ENCODE peak calls at places on chromosomes 13 and 19, in six cellular contexts. I is cardiac fibroblast; H is mammary epithelial cell; U is SHP77; B is activated CD8-positive, alpha-beta memory T cell treated with anti-CD3 and anti-CD28 coated beads for 1 hour; P is AG09319. Y is an unnamed sample.

GRCh38 chr19:28039677-28040381 is 1173.1 kb downstream of the UQCRFS1 start:
- DNase-seq in B (no peak), H (no peak), P (no peak), U (no peak), I (no peak), Y (peak; percentile 0)

GRCh38 chr13:112457485-112457884 is 81.3 kb downstream of the SPACA7 start:
- DNase-seq in H (no peak), P (no peak), I (no peak), U (peak; percentile 47), B (no peak), Y (no peak)

GRCh38 chr13:30616927-30617314 is 799 bp upstream of the USPL1 start:
- DNase-seq in B (peak; percentile 14), H (peak; percentile 82), U (peak; percentile 64), P (peak; percentile 71), I (peak; percentile 93), Y (peak; percentile 85)

GRCh38 chr19:56538761-56539263 is at the start of gene ZFP28:
- DNase-seq in H (no peak), B (peak; percentile 34), U (peak; percentile 42), P (no peak), I (no peak), Y (no peak)

GRCh38 chr13:23289917-23290357 is 109.2 kb downstream of the SGCG start:
- DNase-seq in B (no peak), I (peak; percentile 81), P (no peak), U (peak; percentile 4), H (peak; percentile 83), Y (peak; percentile 27)

GRCh38 chr19:2813235-2814160 is 6.2 kb upstream of the ZNF554 start:
- DNase-seq in U (no peak), P (no peak), B (no peak), H (no peak), I (no peak), Y (no peak)

GRCh38 chr13:39379667-39380655 is 223.0 kb downstream of the LHFPL6 start:
- DNase-seq in B (no peak), U (no peak), H (peak; percentile 34), P (no peak), I (peak; percentile 32), Y (no peak)

GRCh38 chr19:50046649-50047503 is 21.1 kb downstream of the ZNF473 start:
- DNase-seq in B (no peak), I (peak; percentile 28), H (no peak), P (no peak), U (peak; percentile 23), Y (peak; percentile 72)

GRCh38 chr13:26681036-26681435 is 79.5 kb downstream of the GPR12 start:
- DNase-seq in P (no peak), B (no peak), H (no peak), U (no peak), I (no peak), Y (no peak)

GRCh38 chr13:65532231-65532630 is 1697.9 kb downstream of the PCDH9 start:
- DNase-seq in B (no peak), I (no peak), P (no peak), H (no peak), U (no peak), Y (no peak)

GRCh38 chr19:51691122-51692064 is 1.7 kb upstream of the SPACA6 start:
- DNase-seq in I (peak; percentile 69), U (no peak), B (no peak), H (no peak), P (no peak), Y (peak; percentile 72)

GRCh38 chr19:8370176-8371010 is 6.4 kb downstream of the ANGPTL4 start:
- DNase-seq in U (no peak), H (no peak), B (no peak), P (no peak), I (no peak), Y (no peak)

GRCh38 chr13:73803997-73804396 is 330.2 kb downstream of the KLF12 start:
- DNase-seq in H (peak; percentile 56), I (peak; percentile 62), U (no peak), B (no peak), P (no peak), Y (peak; percentile 55)

GRCh38 chr13:107296804-107297203 is 728.9 kb upstream of the ARGLU1 start:
- DNase-seq in U (no peak), B (no peak), H (no peak), P (no peak), I (peak; percentile 5), Y (no peak)

GRCh38 chr13:40550130-40550529 is 116.3 kb downstream of the FOXO1 start:
- DNase-seq in I (peak; percentile 75), H (peak; percentile 62), B (no peak), U (no peak), P (no peak), Y (no peak)

GRCh38 chr13:114236224-114236623 is 1.5 kb downstream of the CDC16 start:
- DNase-seq in U (no peak), I (no peak), B (no peak), H (no peak), P (no peak), Y (no peak)

GRCh38 chr19:988081-988480 is 3.9 kb downstream of the WDR18 start:
- DNase-seq in I (no peak), H (no peak), P (no peak), U (no peak), B (no peak), Y (no peak)

GRCh38 chr13:23506821-23507210 is 63.4 kb upstream of the TNFRSF19 start:
- DNase-seq in I (peak; percentile 86), H (no peak), P (no peak), B (no peak), U (no peak), Y (no peak)

GRCh38 chr19:19591133-19591825 is 27.2 kb downstream of the PBX4 start:
- DNase-seq in H (peak; percentile 98), P (peak; percentile 89), B (peak; percentile 41), I (peak; percentile 98), U (no peak), Y (peak; percentile 89)

GRCh38 chr19:38596057-38596981 is 21.4 kb downstream of the MAP4K1 start:
- DNase-seq in U (peak; percentile 80), B (no peak), P (no peak), H (no peak), I (no peak), Y (peak; percentile 65)

GRCh38 chr19:12802267-12803106 is 618 bp downstream of the THSD8 start:
- DNase-seq in B (no peak), H (no peak), U (no peak), I (peak; percentile 20), P (no peak), Y (no peak)

GRCh38 chr13:99220199-99220931 is 19.7 kb downstream of the UBAC2 start:
- DNase-seq in B (no peak), H (no peak), I (no peak), P (no peak), U (no peak), Y (no peak)

GRCh38 chr13:98977568-98978270 is at the start of gene DOCK9:
- DNase-seq in I (peak; percentile 79), U (no peak), H (peak; percentile 76), P (no peak), B (no peak), Y (no peak)

GRCh38 chr19:57992841-57993240 is 9.8 kb downstream of the ZNF606 start:
- DNase-seq in B (no peak), I (no peak), H (no peak), P (no peak), U (no peak), Y (no peak)

GRCh38 chr13:50081106-50081898 is 66.1 kb downstream of the KCNRG start:
- DNase-seq in B (no peak), U (no peak), H (no peak), P (no peak), I (no peak), Y (peak; percentile 60)

GRCh38 chr13:96581741-96582140 is 412.5 kb downstream of the OXGR1 start:
- DNase-seq in B (no peak), I (no peak), P (no peak), U (no peak), H (peak; percentile 43), Y (no peak)

GRCh38 chr19:41895745-41896580 is 13.0 kb downstream of the ARHGEF1 start:
- DNase-seq in P (no peak), B (no peak), H (no peak), I (no peak), U (no peak), Y (no peak)

GRCh38 chr13:113670541-113670940 is 3.5 kb downstream of the GRK1 start:
- DNase-seq in H (no peak), U (no peak), P (no peak), I (no peak), B (no peak), Y (no peak)

GRCh38 chr19:532578-533484 is 1.3 kb downstream of the CDC34 start:
- DNase-seq in P (no peak), U (no peak), I (peak; percentile 78), H (peak; percentile 57), B (no peak), Y (peak; percentile 71)

GRCh38 chr13:66106246-66106645 is 1123.9 kb downstream of the PCDH9 start:
- DNase-seq in H (no peak), P (no peak), I (no peak), U (no peak), B (no peak), Y (no peak)

GRCh38 chr13:23466144-23467002 is 32.9 kb upstream of the SACS start:
- DNase-seq in P (peak; percentile 52), H (peak; percentile 75), U (peak; percentile 81), I (peak; percentile 88), B (no peak), Y (peak; percentile 80)

GRCh38 chr19:17716309-17716929 is 2.9 kb upstream of the MAP1S start:
- DNase-seq in B (no peak), I (no peak), U (no peak), H (no peak), P (no peak), Y (no peak)

GRCh38 chr13:113192902-113193301 is 15.6 kb downstream of the PCID2 start:
- DNase-seq in H (peak; percentile 56), B (no peak), I (peak; percentile 83), U (no peak), P (no peak), Y (no peak)

GRCh38 chr19:940591-941291 is 14.9 kb downstream of the ARID3A start:
- DNase-seq in U (peak; percentile 68), B (no peak), P (no peak), I (no peak), H (peak; percentile 59), Y (peak; percentile 70)

GRCh38 chr19:29766100-29766499 is 45.7 kb upstream of the CCNE1 start:
- DNase-seq in I (no peak), H (no peak), U (no peak), P (no peak), B (no peak), Y (no peak)

GRCh38 chr13:42000836-42001235 is 39.9 kb upstream of the VWA8 start:
- DNase-seq in P (no peak), H (no peak), U (no peak), I (no peak), B (no peak), Y (no peak)

GRCh38 chr19:35642312-35642711 is 767 bp downstream of the ETV2 start:
- DNase-seq in B (no peak), I (no peak), U (no peak), P (no peak), H (no peak), Y (no peak)

GRCh38 chr19:10976200-10976892 is 15.5 kb downstream of the SMARCA4 start:
- DNase-seq in B (no peak), I (no peak), H (no peak), U (no peak), P (no peak), Y (no peak)

GRCh38 chr13:109026266-109026665 is 396.9 kb downstream of the MYO16 start:
- DNase-seq in U (no peak), I (no peak), P (no peak), B (no peak), H (no peak), Y (no peak)

Y was measured in A673.